ENCODE peak calls at places on chromosomes 13 and 19, in four cellular contexts. C, Y, A and Z are unnamed samples.

GRCh38 chr13:108963276-108963810 is 333.9 kb downstream of the MYO16 start:
- DNase-seq in C (no peak), Y (no peak), A (no peak), Z (no peak)

GRCh38 chr13:33970746-33971145 is 152.8 kb downstream of the RFC3 start:
- DNase-seq in C (no peak), Y (no peak), A (no peak), Z (no peak)

GRCh38 chr13:99751517-99752199 is 219.9 kb downstream of the ZIC5 start:
- DNase-seq in C (no peak), Y (no peak), A (no peak), Z (no peak)

GRCh38 chr19:2176336-2176994 is 12.7 kb downstream of the DOT1L start:
- DNase-seq in C (no peak), Y (no peak), A (no peak), Z (no peak)

GRCh38 chr19:2569596-2570465 is 93.9 kb downstream of the GADD45B start:
- DNase-seq in C (no peak), Y (no peak), A (no peak), Z (no peak)

GRCh38 chr19:39870171-39870971 is 24.2 kb upstream of the FBL start:
- DNase-seq in C (peak), Y (no peak), A (peak), Z (no peak)

GRCh38 chr19:45499196-45500180 is 1.2 kb downstream of the PPM1N start:
- DNase-seq in C (no peak), Y (no peak), A (peak), Z (no peak)

GRCh38 chr13:18235172-18235571 is 946.5 kb downstream of the TUBA3C start:
- DNase-seq in C (no peak), Y (no peak), A (no peak), Z (no peak)

GRCh38 chr13:106089251-106089940 is 446.1 kb downstream of the EFNB2 start:
- DNase-seq in C (no peak), Y (no peak), A (no peak), Z (no peak)

GRCh38 chr19:35013820-35014754 is 14.0 kb downstream of the GRAMD1A start:
- DNase-seq in C (no peak), Y (no peak), A (no peak), Z (no peak)

GRCh38 chr13:41813426-41813825 is 147.5 kb downstream of the VWA8 start:
- DNase-seq in C (no peak), Y (no peak), A (no peak), Z (no peak)

GRCh38 chr19:2095338-2095938 is 688 bp downstream of the MOB3A start:
- DNase-seq in C (no peak), Y (no peak), A (no peak), Z (no peak)

GRCh38 chr19:30719189-30719990 is 347.2 kb downstream of the ZNF536 start:
- DNase-seq in C (no peak), Y (peak), A (peak), Z (no peak)

GRCh38 chr13:59236979-59237378 is 926.7 kb downstream of the DIAPH3 start:
- DNase-seq in C (no peak), Y (no peak), A (no peak), Z (no peak)

GRCh38 chr19:13334801-13335481 is 171.3 kb downstream of the CACNA1A start:
- DNase-seq in C (no peak), Y (peak), A (no peak), Z (no peak)

GRCh38 chr13:31947105-31947504 is 84.5 kb upstream of the FRY start:
- DNase-seq in C (no peak), Y (peak), A (no peak), Z (no peak)

GRCh38 chr13:33277946-33278345 is 7.6 kb downstream of the STARD13 start:
- DNase-seq in C (no peak), Y (no peak), A (no peak), Z (no peak)

GRCh38 chr13:95276119-95276505 is 25.1 kb downstream of the ABCC4 start:
- DNase-seq in C (no peak), Y (no peak), A (no peak), Z (no peak)

GRCh38 chr13:98848736-98849135 is 96.3 kb upstream of the SLC15A1 start:
- DNase-seq in C (no peak), Y (no peak), A (no peak), Z (no peak)

GRCh38 chr13:41915096-41915495 is 45.8 kb downstream of the VWA8 start:
- DNase-seq in C (no peak), Y (no peak), A (no peak), Z (no peak)

GRCh38 chr13:40666905-40667621 is 622 bp upstream of the FOXO1 start:
- DNase-seq in C (no peak), Y (no peak), A (peak), Z (peak)

GRCh38 chr19:41916033-41916424 is 12.2 kb downstream of the ERFL start:
- DNase-seq in C (no peak), Y (no peak), A (no peak), Z (no peak)